ENCODE peak calls at places on chromosome 1, in six cellular contexts. L is K562, R is GM12891, E is H1, Q is GM12878, W is HepG2. X is an unnamed sample.

GRCh38 chr1:157519451-157519850 is 32.9 kb downstream of the FCRL5 start:
- DNase-seq in R (no peak), E (no peak), Q (no peak), W (no peak), L (no peak), X (no peak)

GRCh38 chr1:165481820-165482532 is 37.0 kb upstream of the RXRG start:
- DNase-seq in W (no peak), Q (no peak), E (no peak), R (no peak), L (no peak), X (no peak)

GRCh38 chr1:15961492-15961891 is 14.4 kb downstream of the ZBTB17 start:
- DNase-seq in Q (no peak), E (peak), L (no peak), W (no peak), R (no peak), X (no peak)

GRCh38 chr1:4650486-4650885 is 3.9 kb upstream of the AJAP1 start:
- DNase-seq in W (no peak), R (no peak), L (no peak), Q (no peak), E (no peak), X (no peak)

GRCh38 chr1:85137660-85138059 is 63.2 kb downstream of the SYDE2 start:
- DNase-seq in Q (no peak), W (peak), E (no peak), L (no peak), R (no peak), X (no peak)

GRCh38 chr1:40539338-40539737 is 7.9 kb downstream of the ZNF684 start:
- DNase-seq in W (no peak), Q (no peak), E (no peak), R (no peak), L (no peak), X (no peak)

GRCh38 chr1:185355947-185356346 is 38.9 kb upstream of the IVNS1ABP start:
- DNase-seq in L (no peak), W (no peak), R (no peak), E (no peak), Q (no peak), X (no peak)

GRCh38 chr1:39404876-39405275 is 86.6 kb upstream of the BMP8A start:
- DNase-seq in Q (no peak), L (no peak), E (no peak), R (no peak), W (no peak), X (no peak)

GRCh38 chr1:18062180-18062579 is 45.4 kb upstream of the IGSF21 start:
- DNase-seq in Q (no peak), E (peak), R (no peak), W (no peak), L (peak), X (no peak)

GRCh38 chr1:158116311-158116710 is 64.4 kb upstream of the CD1D start:
- DNase-seq in L (no peak), E (no peak), W (no peak), Q (no peak), R (no peak), X (no peak)

GRCh38 chr1:157084720-157085119 is 14.9 kb downstream of the ETV3L start:
- DNase-seq in R (no peak), E (peak), W (no peak), Q (no peak), L (no peak), X (no peak)

GRCh38 chr1:244878681-244879080 is 14.3 kb upstream of the HNRNPU start:
- DNase-seq in E (no peak), R (no peak), W (no peak), Q (no peak), L (no peak), X (no peak)

GRCh38 chr1:29520571-29521437 is 284.5 kb downstream of the PTPRU start:
- DNase-seq in L (no peak), E (peak), R (no peak), W (no peak), Q (no peak), X (no peak)

GRCh38 chr1:36836196-36836883 is 198.0 kb downstream of the GRIK3 start:
- DNase-seq in E (no peak), R (no peak), L (no peak), Q (no peak), W (no peak), X (no peak)

GRCh38 chr1:183069562-183070216 is 46.5 kb downstream of the LAMC1 start:
- DNase-seq in E (no peak), R (no peak), W (peak), L (no peak), Q (no peak), X (no peak)

GRCh38 chr1:210698661-210699060 is 370.0 kb downstream of the HHAT start:
- DNase-seq in E (no peak), R (no peak), L (no peak), Q (no peak), W (no peak), X (no peak)

DNA sequence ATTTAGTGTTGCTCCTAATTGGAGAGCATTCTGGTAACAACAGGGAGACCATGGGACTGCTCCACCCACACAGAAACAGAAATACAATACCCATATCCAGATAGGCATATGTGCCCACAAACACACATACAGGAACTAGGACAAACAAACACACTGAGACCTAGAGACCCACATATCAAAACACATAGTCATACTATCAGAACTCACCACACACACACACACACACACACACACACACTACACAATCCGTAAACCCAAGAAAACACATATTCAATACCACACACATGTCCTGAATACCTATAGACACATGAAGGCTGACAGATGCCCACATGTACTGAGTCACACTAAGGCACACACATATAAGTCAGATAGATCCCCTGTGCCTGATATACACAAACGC is 3.5 kb upstream of the NFASC start:
- DNase-seq in E (no peak), W (no peak), L (no peak), Q (no peak), R (no peak), X (no peak)
- TF ChIP-seq POLR2A in E (no peak), W (no peak), L (no peak), Q (no peak), R (no peak), X (no peak)

GRCh38 chr1:107741242-107741641 is 223.7 kb downstream of the VAV3 start:
- DNase-seq in R (no peak), Q (no peak), E (no peak), L (no peak), W (no peak), X (no peak)
- TF ChIP-seq POLR2AphosphoS5 in R (no peak), Q (no peak), E (no peak), L (no peak), W (no peak), X (no peak)

GRCh38 chr1:21913258-21913657 is 23.9 kb downstream of the HSPG2 start:
- DNase-seq in E (peak), R (no peak), Q (no peak), L (no peak), W (no peak), X (no peak)

GRCh38 chr1:21914468-21914867 is 22.6 kb downstream of the HSPG2 start:
- DNase-seq in R (no peak), W (no peak), Q (no peak), L (no peak), E (no peak), X (no peak)

GRCh38 chr1:21912038-21912758 is 24.9 kb downstream of the HSPG2 start:
- DNase-seq in R (no peak), W (no peak), Q (no peak), E (no peak), L (no peak), X (no peak)

GRCh38 chr1:21914880-21915640 is 22.1 kb downstream of the HSPG2 start:
- DNase-seq in E (no peak), R (no peak), L (peak), W (no peak), Q (no peak), X (no peak)

DNA sequence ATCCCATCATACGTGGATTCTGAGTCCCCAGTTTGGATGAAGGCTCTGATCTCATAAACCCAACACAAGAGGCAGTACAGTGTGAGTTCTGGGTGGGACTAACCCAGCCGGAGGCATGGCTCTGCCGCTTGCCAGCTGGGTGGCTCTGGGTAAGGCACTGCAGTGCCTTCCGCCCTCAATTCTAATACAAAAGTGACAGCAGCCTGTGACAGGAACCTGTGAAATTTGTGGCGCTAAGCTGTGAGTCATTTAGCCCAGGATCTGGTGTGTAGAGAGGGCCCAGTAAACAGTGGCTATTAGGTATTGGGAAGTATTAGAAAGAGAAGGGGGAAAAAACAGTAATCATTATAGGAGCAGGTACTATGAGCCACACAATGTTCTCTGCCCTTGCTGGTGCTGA is 23.3 kb downstream of the HSPG2 start:
- DNase-seq in Q (no peak), R (no peak), W (no peak), E (no peak), L (no peak), X (no peak)
- TF ChIP-seq TAF1 in Q (no peak), R (no peak), W (no peak), E (no peak), L (no peak), X (no peak)

DNA sequence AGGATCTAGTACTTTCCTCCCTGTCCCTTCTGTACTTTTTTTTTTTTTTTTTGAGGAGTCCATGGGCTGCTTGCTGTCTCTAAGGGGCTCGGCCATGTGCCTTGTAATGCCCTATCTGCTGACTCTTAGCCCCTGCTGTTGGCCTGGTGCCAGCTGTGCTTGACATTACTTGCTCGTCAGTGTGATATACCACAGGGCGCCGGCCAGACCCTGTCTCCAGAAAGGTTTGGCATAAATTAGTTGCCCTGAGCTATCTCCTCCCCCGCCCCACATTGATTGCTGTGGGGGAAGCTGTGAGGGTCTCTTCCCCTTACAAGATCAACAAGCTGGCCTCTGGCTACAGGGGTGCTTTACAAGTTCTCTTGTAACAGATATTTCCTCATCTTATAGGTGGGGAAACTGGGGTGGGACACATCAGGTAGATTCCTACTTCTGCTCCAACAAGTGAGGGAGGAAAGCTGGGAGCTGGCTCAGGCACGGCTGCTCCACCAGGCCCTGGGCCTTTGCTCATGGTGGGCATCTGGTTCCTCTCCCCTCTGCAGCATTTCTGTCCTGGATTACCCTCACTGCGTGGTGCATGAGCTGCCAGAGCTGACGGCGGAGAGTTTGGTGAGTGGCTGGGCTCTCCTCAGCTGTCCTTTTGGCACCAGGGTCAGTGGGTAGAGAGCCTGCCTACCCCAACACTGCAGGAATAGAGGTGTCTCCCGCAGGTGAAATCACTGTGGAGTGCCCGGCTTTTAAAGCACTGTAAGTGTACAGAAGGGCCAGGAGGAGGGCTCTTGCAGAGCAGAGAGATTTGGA is 15.6 kb downstream of the STRIP1 start:
- DNase-seq in R (no peak), E (no peak), L (no peak), W (no peak), Q (no peak), X (no peak)
- TF ChIP-seq POLR2A in R (no peak), E (no peak), L (peak), W (no peak), Q (peak), X (no peak)